ENCODE peak calls at places on chromosome 9, in four cellular contexts. I, J, Y and V are unnamed samples.

GRCh38 chr9:131997779-131998178 is 81.9 kb downstream of the MED27 start:
- DNase-seq in I (no peak), J (no peak), Y (no peak), V (no peak)

GRCh38 chr9:131629827-131630205 is 84.5 kb downstream of the PRRT1B start:
- DNase-seq in I (no peak), J (no peak), Y (no peak), V (peak; percentile 40)

GRCh38 chr9:81557452-81557956 is 131.8 kb downstream of the TLE1 start:
- DNase-seq in I (no peak), J (no peak), Y (no peak), V (no peak)

GRCh38 chr9:89410709-89411111 is 87.2 kb downstream of the SEMA4D start:
- DNase-seq in I (peak; percentile 31), J (no peak), Y (no peak), V (peak; percentile 85)

GRCh38 chr9:98323051-98323830 is 67.8 kb upstream of the TBC1D2 start:
- DNase-seq in I (no peak), J (no peak), Y (no peak), V (no peak)

GRCh38 chr9:116812231-116813028 is 125.3 kb downstream of the TRIM32 start:
- DNase-seq in I (no peak), J (no peak), Y (no peak), V (no peak)

GRCh38 chr9:111839387-111839786 is 44.6 kb upstream of the SHOC1 start:
- DNase-seq in I (no peak), J (no peak), Y (no peak), V (peak; percentile 77)

GRCh38 chr9:104374711-104375110 is 129.4 kb upstream of the OR13F1 start:
- DNase-seq in I (no peak), J (no peak), Y (no peak), V (no peak)